ENCODE peak calls at places on chromosomes 4 and X, in five cellular contexts. M is fibroblast of pulmonary artery, O is IMR-90, H is brain microvascular endothelial cell, P is tibial artery. X is an unnamed sample.

GRCh38 chr4:764405-765169 is 59.0 kb downstream of the PCGF3 start:
- DNase-seq in M (no peak), O (no peak), H (no peak), P (no peak), X (no peak)

GRCh38 chr4:87240341-87240740 is 19.9 kb upstream of the KLHL8 start:
- DNase-seq in M (no peak), O (no peak), H (no peak), P (no peak), X (no peak)

GRCh38 chr4:41156574-41156973 is 57.8 kb downstream of the APBB2 start:
- DNase-seq in M (peak), O (peak), H (peak), P (no peak), X (no peak)

GRCh38 chr4:175246941-175247340 is 328.8 kb downstream of the ADAM29 start:
- DNase-seq in M (peak), O (peak), H (peak), P (no peak), X (no peak)

GRCh38 chr4:27149541-27150212 is 289.0 kb downstream of the STIM2 start:
- DNase-seq in M (peak), O (peak), H (no peak), P (no peak), X (peak)

GRCh38 chrX:13994681-13995080 is 35.0 kb downstream of the GEMIN8 start:
- DNase-seq in M (no peak), O (no peak), H (no peak), P (no peak), X (no peak)

GRCh38 chrX:16213970-16214369 is 46.7 kb downstream of the MAGEB17 start:
- DNase-seq in M (no peak), O (no peak), H (no peak), P (no peak), X (peak)

GRCh38 chr4:20698382-20698781 is 1.9 kb upstream of the PACRGL start:
- DNase-seq in M (peak), O (no peak), H (no peak), P (no peak), X (peak)

GRCh38 chrX:149527705-149528104 is 13.1 kb upstream of the EOLA1 start:
- DNase-seq in M (peak), O (peak), H (peak), P (no peak), X (peak)

GRCh38 chr4:118351851-118352827 is 664 bp downstream of the PRSS12 start:
- DNase-seq in M (peak), O (peak), H (peak), P (no peak), X (no peak)

GRCh38 chr4:30950737-30951136 is 230.6 kb downstream of the PCDH7 start:
- DNase-seq in M (no peak), O (no peak), H (no peak), P (no peak), X (no peak)

GRCh38 chrX:71111141-71111843 is at the start of gene IL2RG:
- DNase-seq in M (no peak), O (no peak), H (no peak), P (no peak), X (no peak)

GRCh38 chr4:166972071-166972470 is 262.2 kb downstream of the SPOCK3 start:
- DNase-seq in M (peak), O (no peak), H (peak), P (no peak), X (no peak)

GRCh38 chrX:103918584-103919335 is 43.7 kb upstream of the TMSB15B start:
- DNase-seq in M (peak), O (peak), H (peak), P (peak), X (peak)

DNA sequence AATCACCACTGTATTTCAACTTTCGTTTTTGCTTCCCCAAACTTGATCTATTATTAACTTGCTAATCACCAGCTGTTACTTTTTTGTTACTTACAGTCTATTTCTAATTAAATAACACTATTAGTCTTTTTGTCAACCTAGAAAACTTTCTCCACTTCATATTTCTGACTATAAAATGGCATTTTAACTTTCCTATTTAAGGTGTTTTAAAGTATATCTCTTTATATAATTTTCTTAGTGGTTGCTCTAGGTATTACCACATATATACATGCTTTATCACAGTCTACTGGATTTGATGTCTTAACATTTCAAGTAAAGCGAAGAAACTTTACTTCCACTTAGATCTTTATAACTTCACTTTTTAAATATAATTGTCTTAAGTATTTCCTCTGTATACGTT is 421.2 kb downstream of the DCAF12L2 start:
- DNase-seq in M (no peak), O (no peak), H (no peak), P (no peak), X (no peak)
- TF ChIP-seq CTCF in M (no peak), O (no peak), H (no peak), P (no peak), X (no peak)

DNA sequence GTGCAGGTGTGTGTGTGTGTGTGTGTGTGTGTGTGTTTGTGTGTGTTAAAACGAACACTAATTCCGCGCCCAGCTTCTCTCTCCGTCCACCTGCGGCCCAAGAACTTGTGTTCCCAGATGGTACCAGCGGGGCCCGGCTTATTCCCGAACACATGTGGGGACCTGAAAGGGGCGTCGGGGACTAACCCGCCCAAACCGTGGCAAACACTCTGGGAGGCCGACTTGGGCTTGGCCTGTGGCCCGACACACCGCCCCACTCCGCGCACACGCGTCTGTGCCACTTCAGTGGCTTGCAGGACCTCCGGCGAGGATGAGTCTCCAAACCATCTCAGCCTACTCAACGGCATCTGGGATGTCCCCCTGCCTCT is 870 bp upstream of the HHIP start:
- DNase-seq in M (peak), O (no peak), H (no peak), P (peak), X (no peak)
- H3K4me3 ChIP-seq in M (peak), O (peak), H (peak), P (peak), X (no peak)

GRCh38 chr4:153785830-153786721 is 2.8 kb downstream of the SFRP2 start:
- DNase-seq in M (peak), O (peak), H (no peak), P (no peak), X (peak)
- TF ChIP-seq CTCF in M (peak), O (peak), H (peak), P (peak), X (peak)

GRCh38 chr4:185106353-185106752 is 36.7 kb upstream of the SLC25A4 start:
- DNase-seq in M (no peak), O (no peak), H (no peak), P (no peak), X (no peak)

GRCh38 chr4:185108185-185108584 is 34.9 kb upstream of the SLC25A4 start:
- DNase-seq in M (no peak), O (no peak), H (no peak), P (no peak), X (no peak)

GRCh38 chr4:185110375-185110823 is 32.7 kb upstream of the SLC25A4 start:
- DNase-seq in M (no peak), O (no peak), H (no peak), P (no peak), X (no peak)

GRCh38 chr4:185109736-185110135 is 33.3 kb upstream of the SLC25A4 start:
- DNase-seq in M (no peak), O (no peak), H (no peak), P (no peak), X (no peak)

DNA sequence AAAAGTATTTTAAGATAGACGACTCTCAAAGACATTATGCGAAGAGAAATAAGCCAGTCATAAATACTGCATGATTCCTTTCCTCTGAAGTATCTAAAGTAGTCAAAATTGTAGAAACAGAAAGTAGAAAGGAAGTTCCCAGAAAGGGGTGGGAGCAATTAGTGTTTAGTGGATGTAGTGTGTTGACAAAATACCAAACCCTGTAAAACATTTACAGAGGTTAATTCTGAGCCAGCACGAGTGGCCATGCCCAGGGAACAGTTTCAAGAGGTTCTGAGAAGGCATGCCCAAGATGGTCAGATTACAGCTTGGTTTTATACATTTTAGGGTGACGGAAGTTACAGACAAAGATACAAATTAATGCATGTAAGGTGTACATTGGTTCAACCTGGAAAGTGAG is 34.4 kb upstream of the SLC25A4 start:
- DNase-seq in M (no peak), O (no peak), H (no peak), P (no peak), X (no peak)
- H3K4me3 ChIP-seq in M (no peak), O (no peak), H (no peak), P (no peak), X (no peak)

GRCh38 chr4:47914219-47914925 is at the start of gene NFXL1:
- DNase-seq in M (peak), O (peak), H (peak), P (peak), X (peak)
- TF ChIP-seq CTCF in M (no peak), O (no peak), H (no peak), P (no peak), X (no peak)

GRCh38 chr4:3082915-3083515 is 8.5 kb downstream of the HTT start:
- DNase-seq in M (no peak), O (no peak), H (no peak), P (no peak), X (no peak)
- H3K4me3 ChIP-seq in M (no peak), O (no peak), H (no peak), P (no peak), X (no peak)

DNA sequence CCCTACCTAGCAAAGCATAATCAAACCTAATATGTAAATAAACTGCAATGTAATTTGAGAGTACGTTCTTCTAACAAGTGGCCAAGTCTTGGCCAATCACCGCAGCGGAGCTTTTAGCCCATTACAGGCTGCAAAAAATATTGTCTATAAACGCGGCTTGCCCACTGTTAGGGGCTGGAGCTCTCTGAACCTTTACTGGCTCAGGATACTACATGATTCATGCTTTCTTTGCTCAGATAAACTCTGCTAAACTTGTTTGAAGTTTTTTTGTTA is 990 bp upstream of the HADH start:
- DNase-seq in M (no peak), O (no peak), H (no peak), P (no peak), X (no peak)
- TF ChIP-seq CTCF in M (no peak), O (no peak), H (no peak), P (no peak), X (no peak)

GRCh38 chr4:138644322-138644721 is 371.3 kb upstream of the NOCT start:
- DNase-seq in M (no peak), O (no peak), H (no peak), P (no peak), X (no peak)

GRCh38 chr4:138636791-138637190 is 378.8 kb upstream of the NOCT start:
- DNase-seq in M (no peak), O (no peak), H (no peak), P (no peak), X (no peak)

GRCh38 chr4:138634915-138635314 is 380.7 kb upstream of the NOCT start:
- DNase-seq in M (no peak), O (no peak), H (no peak), P (no peak), X (no peak)

GRCh38 chr4:138643827-138644226 is 371.8 kb upstream of the NOCT start:
- DNase-seq in M (no peak), O (peak), H (no peak), P (no peak), X (peak)

GRCh38 chr4:138639018-138639876 is 376.3 kb upstream of the NOCT start:
- DNase-seq in M (peak), O (peak), H (no peak), P (no peak), X (peak)
- H3K4me3 ChIP-seq in M (no peak), O (no peak), H (no peak), P (no peak), X (no peak)

X was measured in AG10803.